ENCODE peak calls at places on chromosomes 1 and 21, in five cellular contexts. Y is caudate nucleus; H is stimulated activated CD4-positive, alpha-beta T cell treated with anti-CD3 and anti-CD28 coated beads, Interleukin-4, amount 100 ng/mL, for 48 hours; N is ELF-1; E is MG63. Q is an unnamed sample.

GRCh38 chr1:43969746-43970466 is at the start of gene DPH2:
- DNase-seq in Y (peak), H (peak), N (peak), E (peak), Q (peak)

GRCh38 chr1:42745851-42746250 is 5.8 kb upstream of the CLDN19 start:
- DNase-seq in Y (no peak), H (no peak), N (no peak), E (no peak), Q (no peak)

GRCh38 chr1:178869114-178869697 is 1.7 kb downstream of the ANGPTL1 start:
- DNase-seq in Y (no peak), H (no peak), N (no peak), E (no peak), Q (no peak)

GRCh38 chr21:24870633-24871032 is 736.6 kb downstream of the MRPL39 start:
- DNase-seq in Y (no peak), H (no peak), N (no peak), E (no peak), Q (no peak)

GRCh38 chr1:224637510-224637909 is 21.4 kb downstream of the CNIH3 start:
- DNase-seq in Y (no peak), H (no peak), N (no peak), E (peak), Q (no peak)

GRCh38 chr1:237258871-237259270 is 216.9 kb downstream of the RYR2 start:
- DNase-seq in Y (no peak), H (no peak), N (no peak), E (peak), Q (no peak)

GRCh38 chr1:172449585-172450523 is 6.0 kb upstream of the PIGC start:
- DNase-seq in Y (peak), H (no peak), N (peak), E (peak), Q (peak)

GRCh38 chr1:10308001-10308400 is 90.9 kb upstream of the PGD start:
- DNase-seq in Y (no peak), H (no peak), N (no peak), E (no peak), Q (no peak)

GRCh38 chr1:173504268-173504667 is 27.1 kb downstream of the PRDX6 start:
- DNase-seq in Y (no peak), H (no peak), N (no peak), E (no peak), Q (peak)

GRCh38 chr21:25772680-25773079 is 37.9 kb downstream of the GABPA start:
- DNase-seq in Y (no peak), H (no peak), N (no peak), E (no peak), Q (no peak)